ENCODE peak calls at places on chromosomes 11 and 22, in eight cellular contexts. A is heart right ventricle; M is brain pericyte; J is H54; K is prostate gland; Y is activated CD4-positive, CD25-positive, alpha-beta regulatory T cell treated with anti-CD3 and anti-CD28 coated beads, Interleukin-2, amount 50 U/mL, for 72 hours; C is NCI-H526 treated with DMSO at 0.1 percent for 48 hours; G is K562. Q is an unnamed sample.

GRCh38 chr22:45903355-45904149 is 73.4 kb downstream of the WNT7B start:
- DNase-seq in A (peak), M (peak), J (peak), K (peak), Y (no peak), C (no peak), G (no peak), Q (peak)

GRCh38 chr11:116650052-116650451 is 122.7 kb downstream of the BUD13 start:
- DNase-seq in A (no peak), M (no peak), J (no peak), K (no peak), Y (no peak), C (no peak), G (no peak), Q (no peak)

GRCh38 chr22:37192232-37192631 is 4.2 kb upstream of the C1QTNF6 start:
- DNase-seq in A (no peak), M (no peak), J (no peak), K (no peak), Y (no peak), C (no peak), G (no peak), Q (no peak)

GRCh38 chr22:49561976-49562375 is 265.7 kb downstream of the BRD1 start:
- DNase-seq in A (no peak), M (no peak), J (no peak), K (no peak), Y (no peak), C (no peak), G (no peak), Q (no peak)

GRCh38 chr11:82494988-82495432 is 238.7 kb downstream of the FAM181B start:
- DNase-seq in A (no peak), M (no peak), J (peak), K (no peak), Y (no peak), C (no peak), G (no peak), Q (no peak)

GRCh38 chr22:48238966-48239365 is 1476.5 kb downstream of the TBC1D22A start:
- DNase-seq in A (no peak), M (no peak), J (no peak), K (no peak), Y (no peak), C (no peak), G (no peak), Q (no peak)

GRCh38 chr11:6320411-6321207 is at the start of gene CAVIN3:
- DNase-seq in A (peak), M (peak), J (no peak), K (peak), Y (peak), C (no peak), G (peak), Q (peak)

GRCh38 chr11:104531075-104531474 is 367.1 kb upstream of the PDGFD start:
- DNase-seq in A (no peak), M (no peak), J (no peak), K (no peak), Y (no peak), C (no peak), G (peak), Q (no peak)

GRCh38 chr22:18085188-18085587 is 7.4 kb downstream of the PEX26 start:
- DNase-seq in A (no peak), M (no peak), J (no peak), K (no peak), Y (no peak), C (no peak), G (no peak), Q (no peak)

GRCh38 chr11:76902121-76903014 is 41.6 kb downstream of the ACER3 start:
- DNase-seq in A (no peak), M (no peak), J (no peak), K (no peak), Y (no peak), C (no peak), G (no peak), Q (no peak)

GRCh38 chr22:20180245-20180630 is 29.4 kb upstream of the CCDC188 start:
- DNase-seq in A (no peak), M (no peak), J (no peak), K (no peak), Y (no peak), C (no peak), G (no peak), Q (no peak)

GRCh38 chr11:24134879-24135588 is 361.8 kb upstream of the LUZP2 start:
- DNase-seq in A (no peak), M (no peak), J (no peak), K (no peak), Y (no peak), C (no peak), G (no peak), Q (no peak)

GRCh38 chr11:122439911-122440782 is 215.4 kb upstream of the UBASH3B start:
- DNase-seq in A (peak), M (peak), J (no peak), K (no peak), Y (no peak), C (no peak), G (no peak), Q (no peak)

GRCh38 chr22:19903031-19903430 is 38.5 kb upstream of the COMT start:
- DNase-seq in A (no peak), M (no peak), J (no peak), K (no peak), Y (no peak), C (no peak), G (no peak), Q (no peak)

GRCh38 chr11:315516-315994 is 1.7 kb downstream of the IFITM1 start:
- DNase-seq in A (no peak), M (no peak), J (no peak), K (no peak), Y (no peak), C (no peak), G (no peak), Q (no peak)

GRCh38 chr22:26673485-26673884 is 16.1 kb downstream of the MIAT start:
- DNase-seq in A (no peak), M (no peak), J (no peak), K (no peak), Y (no peak), C (no peak), G (peak), Q (no peak)

GRCh38 chr11:118155781-118156530 is 3.3 kb upstream of the SCN4B start:
- DNase-seq in A (no peak), M (no peak), J (no peak), K (no peak), Y (no peak), C (no peak), G (no peak), Q (no peak)

GRCh38 chr22:46380069-46380468 is 44.6 kb downstream of the TRMU start:
- DNase-seq in A (no peak), M (no peak), J (no peak), K (no peak), Y (no peak), C (no peak), G (no peak), Q (no peak)

GRCh38 chr11:68843703-68844312 is 2.1 kb upstream of the CPT1A start:
- DNase-seq in A (peak), M (no peak), J (peak), K (peak), Y (peak), C (peak), G (no peak), Q (peak)

GRCh38 chr11:47186937-47187681 is 875 bp upstream of the PACSIN3 start:
- DNase-seq in A (peak), M (no peak), J (no peak), K (no peak), Y (no peak), C (no peak), G (peak), Q (peak)

GRCh38 chr11:77027275-77027674 is 6.9 kb upstream of the B3GNT6 start:
- DNase-seq in A (no peak), M (no peak), J (no peak), K (no peak), Y (no peak), C (no peak), G (no peak), Q (no peak)

GRCh38 chr22:33076368-33076767 is 18.2 kb upstream of the SYN3 start:
- DNase-seq in A (no peak), M (no peak), J (no peak), K (no peak), Y (no peak), C (no peak), G (no peak), Q (no peak)

GRCh38 chr11:24636291-24636629 is 139.4 kb downstream of the LUZP2 start:
- DNase-seq in A (no peak), M (no peak), J (no peak), K (no peak), Y (no peak), C (no peak), G (no peak), Q (no peak)

GRCh38 chr11:72838691-72839305 is 24.6 kb downstream of the ATG16L2 start:
- DNase-seq in A (no peak), M (no peak), J (no peak), K (no peak), Y (no peak), C (no peak), G (no peak), Q (no peak)

GRCh38 chr22:30773919-30774318 is 79.2 kb downstream of the OSBP2 start:
- DNase-seq in A (no peak), M (no peak), J (no peak), K (no peak), Y (no peak), C (no peak), G (no peak), Q (no peak)

GRCh38 chr22:46933526-46933925 is 171.1 kb downstream of the TBC1D22A start:
- DNase-seq in A (no peak), M (no peak), J (no peak), K (no peak), Y (no peak), C (no peak), G (no peak), Q (no peak)

GRCh38 chr11:107747622-107748021 is 35.8 kb upstream of the SLN start:
- DNase-seq in A (no peak), M (no peak), J (no peak), K (no peak), Y (no peak), C (no peak), G (no peak), Q (no peak)